ENCODE peak calls at places on chromosome 5, in nine cellular contexts. B, F, U, K, H, C, V, Q and I are unnamed samples.

GRCh38 chr5:139543423-139543991 is 17.6 kb upstream of the UBE2D2 start:
- DNase-seq in B (no peak), F (peak; percentile 61), U (no peak), K (peak; percentile 67), H (no peak), C (no peak), V (no peak), Q (peak; percentile 49), I (peak; percentile 8)

GRCh38 chr5:55929020-55929799 is 65.6 kb downstream of the IL6ST start:
- DNase-seq in B (no peak), F (no peak), U (no peak), K (no peak), H (no peak), C (no peak), V (no peak), Q (no peak), I (no peak)

GRCh38 chr5:154782326-154782725 is 27.1 kb downstream of the LARP1 start:
- DNase-seq in B (no peak), F (no peak), U (no peak), K (peak; percentile 45), H (no peak), C (no peak), V (no peak), Q (no peak), I (no peak)

GRCh38 chr5:982377-983237 is 26.0 kb upstream of the NKD2 start:
- DNase-seq in B (no peak), F (no peak), U (no peak), K (no peak), H (no peak), C (no peak), V (no peak), Q (no peak), I (no peak)

GRCh38 chr5:55533806-55534435 is 843 bp downstream of the PLPP1 start:
- DNase-seq in B (no peak), F (peak; percentile 35), U (no peak), K (peak; percentile 72), H (peak; percentile 12), C (no peak), V (peak; percentile 46), Q (no peak), I (peak; percentile 65)

GRCh38 chr5:95794070-95794516 is 28.4 kb downstream of the GLRX start:
- DNase-seq in B (no peak), F (no peak), U (no peak), K (no peak), H (no peak), C (no peak), V (no peak), Q (no peak), I (no peak)

GRCh38 chr5:178630475-178630930 is 3.7 kb upstream of the CLK4 start:
- DNase-seq in B (no peak), F (no peak), U (no peak), K (no peak), H (peak; percentile 25), C (no peak), V (no peak), Q (no peak), I (no peak)

GRCh38 chr5:78835176-78835575 is 149.9 kb downstream of the ARSB start:
- DNase-seq in B (no peak), F (no peak), U (no peak), K (no peak), H (no peak), C (no peak), V (no peak), Q (no peak), I (no peak)

GRCh38 chr5:155512302-155512701 is 498.7 kb downstream of the KIF4B start:
- DNase-seq in B (no peak), F (no peak), U (no peak), K (no peak), H (no peak), C (no peak), V (no peak), Q (no peak), I (no peak)

GRCh38 chr5:10684303-10685086 is 76.5 kb downstream of the DAP start:
- DNase-seq in B (no peak), F (no peak), U (no peak), K (no peak), H (no peak), C (no peak), V (no peak), Q (no peak), I (no peak)

GRCh38 chr5:109141499-109142200 is 268.1 kb downstream of the PJA2 start:
- DNase-seq in B (no peak), F (no peak), U (no peak), K (no peak), H (peak; percentile 16), C (no peak), V (no peak), Q (no peak), I (no peak)

GRCh38 chr5:138724470-138725146 is 28.6 kb upstream of the CTNNA1 start:
- DNase-seq in B (no peak), F (no peak), U (no peak), K (no peak), H (no peak), C (no peak), V (no peak), Q (no peak), I (no peak)

GRCh38 chr5:154520861-154521453 is 42.9 kb upstream of the HAND1 start:
- DNase-seq in B (no peak), F (no peak), U (no peak), K (peak; percentile 81), H (peak; percentile 11), C (no peak), V (peak; percentile 7), Q (no peak), I (peak; percentile 9)